ENCODE peak calls at places on chromosome 4, in nine cellular contexts. J is HCT116, G is lower lobe of right lung, C is adipocyte, T is mucosa of descending colon, Q is colonic mucosa, F is IMR-90, L is astrocyte, V is Panc1. H is an unnamed sample. For H3K4me1, the result is how much of the 10 kb centered on the place peaks cover.

GRCh38 chr4:171017596-171017995 is 795.6 kb upstream of the GALNTL6 start:
- DNase-seq in J (no peak), G (no peak), C (peak), T (no peak), Q (no peak), F (no peak), L (no peak), V (no peak), H (peak)

GRCh38 chr4:158376441-158376840 is 145.2 kb upstream of the RXFP1 start:
- DNase-seq in J (no peak), G (no peak), C (peak), T (no peak), Q (no peak), F (no peak), L (no peak), V (no peak), H (no peak)

GRCh38 chr4:91830681-91831395 is 472.9 kb upstream of the GRID2 start:
- DNase-seq in J (no peak), G (no peak), C (no peak), T (no peak), Q (no peak), F (no peak), L (peak), V (no peak), H (no peak)

GRCh38 chr4:94548571-94548970 is 96.8 kb downstream of the PDLIM5 start:
- DNase-seq in J (peak), G (no peak), C (peak), T (no peak), Q (no peak), F (peak), L (peak), V (peak), H (no peak)

GRCh38 chr4:52051213-52051614 is at the start of gene SPATA18:
- DNase-seq in J (no peak), G (peak), C (peak), T (peak), Q (peak), F (no peak), L (peak), V (no peak), H (no peak)

GRCh38 chr4:6095023-6095817 is 77.0 kb upstream of the C4orf50 start:
- DNase-seq in J (no peak), G (no peak), C (no peak), T (no peak), Q (no peak), F (peak), L (peak), V (peak), H (no peak)

GRCh38 chr4:41692717-41693345 is 55.7 kb downstream of the PHOX2B start:
- DNase-seq in J (peak), G (peak), C (peak), T (no peak), Q (peak), F (peak), L (peak), V (peak), H (peak)

GRCh38 chr4:99918656-99919055 is 24.4 kb upstream of the LAMTOR3 start:
- DNase-seq in J (no peak), G (no peak), C (no peak), T (no peak), Q (peak), F (no peak), L (no peak), V (no peak), H (no peak)

GRCh38 chr4:911871-912490 is 20.1 kb downstream of the GAK start:
- DNase-seq in J (no peak), G (peak), C (no peak), T (peak), Q (no peak), F (no peak), L (no peak), V (no peak), H (no peak)

GRCh38 chr4:110193822-110194761 is 4.3 kb downstream of the ELOVL6 start:
- DNase-seq in J (peak), G (peak), C (peak), T (peak), Q (peak), F (peak), L (peak), V (no peak), H (peak)

GRCh38 chr4:152094851-152095700 is 334.3 kb upstream of the GATB start:
- DNase-seq in J (no peak), G (no peak), C (peak), T (no peak), Q (peak), F (peak), L (peak), V (no peak), H (no peak)

GRCh38 chr4:72567821-72568620 is 1.0 kb downstream of the ADAMTS3 start:
- DNase-seq in J (no peak), G (peak), C (peak), T (peak), Q (peak), F (peak), L (peak), V (no peak), H (peak)

GRCh38 chr4:108834787-108835384 is 72.0 kb upstream of the ETNPPL start:
- DNase-seq in J (peak), G (no peak), C (peak), T (no peak), Q (no peak), F (peak), L (peak), V (no peak), H (peak)

GRCh38 chr4:40540801-40541200 is 88.9 kb downstream of the RBM47 start:
- DNase-seq in J (no peak), G (no peak), C (no peak), T (no peak), Q (no peak), F (no peak), L (no peak), V (no peak), H (no peak)

GRCh38 chr4:1972414-1972813 is 36.4 kb downstream of the NELFA start:
- DNase-seq in J (no peak), G (no peak), C (no peak), T (no peak), Q (no peak), F (no peak), L (no peak), V (no peak), H (no peak)

GRCh38 chr4:75633846-75634245 is 3.5 kb upstream of the CDKL2 start:
- DNase-seq in J (no peak), G (no peak), C (no peak), T (no peak), Q (no peak), F (peak), L (peak), V (no peak), H (no peak)

GRCh38 chr4:157291071-157291470 is 70.5 kb downstream of the GRIA2 start:
- DNase-seq in J (no peak), G (no peak), C (no peak), T (no peak), Q (no peak), F (no peak), L (no peak), V (no peak), H (no peak)
- H3K4me1 ChIP-seq in J (under half), G (under half), C (under half), T (under half), Q (under half), F (under half), L (under half), V (under half), H (under half)

GRCh38 chr4:185020863-185021761 is 2.8 kb downstream of the HELT start:
- DNase-seq in J (no peak), G (no peak), C (no peak), T (no peak), Q (no peak), F (no peak), L (no peak), V (no peak), H (no peak)
- H3K4me1 ChIP-seq in J (under half), G (under half), C (under half), T (under half), Q (under half), F (under half), L (under half), V (under half), H (under half)

GRCh38 chr4:140250989-140251552 is 97.1 kb upstream of the MAML3 start:
- DNase-seq in J (no peak), G (no peak), C (peak), T (no peak), Q (no peak), F (no peak), L (no peak), V (no peak), H (no peak)
- H3K4me1 ChIP-seq in J (under half), G (under half), C (under half), T (under half), Q (under half), F (under half), L (under half), V (under half), H (under half)

GRCh38 chr4:89398146-89398545 is 90.5 kb upstream of the GPRIN3 start:
- DNase-seq in J (no peak), G (no peak), C (no peak), T (no peak), Q (no peak), F (no peak), L (no peak), V (no peak), H (no peak)
- H3K4me1 ChIP-seq in J (under half), G (under half), C (under half), T (under half), Q (under half), F (under half), L (under half), V (under half), H (under half)

DNA sequence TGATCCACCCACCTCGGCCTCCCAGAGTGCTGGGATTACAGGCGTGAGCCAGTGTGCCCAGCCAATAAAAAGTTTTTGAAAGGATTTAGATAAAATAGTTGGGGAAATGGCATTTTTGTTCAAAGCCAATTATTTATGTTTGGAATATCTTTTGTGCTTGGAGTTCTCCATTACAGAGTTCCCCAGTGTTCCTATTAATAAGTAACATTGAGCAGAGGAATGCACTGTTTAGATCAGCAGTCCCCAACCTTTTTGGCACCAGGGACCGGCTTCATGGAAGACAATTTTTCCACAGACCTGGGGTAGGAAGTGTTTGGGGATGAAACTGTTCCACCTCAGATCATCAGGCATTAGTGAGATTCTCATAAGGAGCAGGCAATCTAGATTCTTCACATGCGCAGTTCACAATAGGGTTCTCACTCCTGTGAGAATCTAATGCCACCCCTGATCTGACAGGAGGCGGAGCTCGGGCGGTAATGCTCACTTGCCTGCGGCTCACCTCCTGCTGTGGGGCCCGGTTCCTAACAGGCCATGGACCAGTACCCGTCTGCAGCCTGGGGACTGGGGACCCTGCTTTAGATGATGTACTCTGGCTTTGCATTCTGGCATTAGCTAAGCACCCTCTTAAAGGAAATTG is 8.3 kb downstream of the PKD2 start:
- DNase-seq in J (no peak), G (no peak), C (no peak), T (no peak), Q (no peak), F (no peak), L (no peak), V (no peak), H (no peak)
- H3K4me1 ChIP-seq in J (under half), G (under half), C (under half), T (under half), Q (under half), F (under half), L (under half), V (under half), H (under half)

DNA sequence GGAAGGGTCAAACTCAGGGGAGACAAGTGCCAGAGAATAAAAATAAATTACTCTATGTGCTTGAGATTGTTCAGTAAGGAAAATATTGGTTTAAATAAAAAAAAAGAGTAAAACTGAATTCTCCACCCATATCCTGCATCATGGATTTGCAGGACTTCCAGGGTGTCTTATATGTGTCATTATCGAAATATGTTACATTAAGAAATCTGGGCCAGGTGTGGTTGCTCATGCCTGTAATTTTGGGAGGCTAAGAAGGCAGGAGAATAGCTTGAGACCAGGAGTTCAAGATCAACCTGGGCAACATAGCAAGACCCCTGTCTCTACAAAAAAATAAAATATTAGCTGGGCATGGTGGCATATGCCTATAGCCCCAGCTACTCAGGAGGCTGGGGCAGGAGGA is 104.9 kb downstream of the PPP3CA start:
- DNase-seq in J (no peak), G (no peak), C (no peak), T (no peak), Q (no peak), F (no peak), L (no peak), V (no peak), H (no peak)
- H3K4me1 ChIP-seq in J (under half), G (under half), C (under half), T (under half), Q (under half), F (under half), L (under half), V (under half), H (under half)

H was measured in HAP-1.